ENCODE peak calls at places on chromosomes 16 and 17, in six cellular contexts. U is IMR-90, L is neuronal stem cell, Q is H1, R is mesenchymal stem cell, G is trophoblast cell. T is an unnamed sample. For H3K27me3, the result is how much of the 10 kb centered on the place peaks cover.

GRCh38 chr17:37662358-37662757 is 19.1 kb upstream of the DDX52 start:
- DNase-seq in U (no peak), L (peak), Q (no peak), R (no peak), G (no peak), T (peak)

GRCh38 chr17:27354491-27355081 is 60.7 kb downstream of the WSB1 start:
- DNase-seq in U (no peak), L (no peak), Q (no peak), R (no peak), G (peak), T (no peak)

GRCh38 chr16:10333321-10334032 is 52.4 kb upstream of the ATF7IP2 start:
- DNase-seq in U (no peak), L (no peak), Q (no peak), R (no peak), G (peak), T (no peak)

GRCh38 chr17:27532269-27533067 is 76.2 kb downstream of the KSR1 start:
- DNase-seq in U (peak), L (no peak), Q (no peak), R (peak), G (peak), T (no peak)

GRCh38 chr16:86576591-86577313 is 1.6 kb upstream of the FOXL1 start:
- DNase-seq in U (no peak), L (no peak), Q (peak), R (peak), G (no peak), T (no peak)

GRCh38 chr17:46071796-46072195 is 72.7 kb downstream of the STH start:
- DNase-seq in U (no peak), L (no peak), Q (no peak), R (no peak), G (no peak), T (no peak)

GRCh38 chr17:924711-925480 is 54.7 kb downstream of the NXN start:
- DNase-seq in U (no peak), L (no peak), Q (no peak), R (no peak), G (no peak), T (peak)

GRCh38 chr16:78092755-78093154 is 6.7 kb upstream of the WWOX start:
- DNase-seq in U (no peak), L (no peak), Q (no peak), R (no peak), G (no peak), T (no peak)

GRCh38 chr17:17837380-17837821 is 615 bp upstream of the SREBF1 start:
- DNase-seq in U (peak), L (no peak), Q (no peak), R (peak), G (peak), T (peak)

GRCh38 chr17:74240637-74241036 is 27.3 kb downstream of the TTYH2 start:
- DNase-seq in U (no peak), L (no peak), Q (no peak), R (no peak), G (no peak), T (no peak)

GRCh38 chr16:84933774-84934571 is 77.4 kb downstream of the ZDHHC7 start:
- DNase-seq in U (peak), L (no peak), Q (no peak), R (no peak), G (no peak), T (no peak)

GRCh38 chr16:15874745-15875314 is 13.6 kb downstream of the CEP20 start:
- DNase-seq in U (peak), L (peak), Q (peak), R (peak), G (peak), T (peak)

GRCh38 chr17:35486920-35487727 is 38.6 kb upstream of the SLFN13 start:
- DNase-seq in U (peak), L (no peak), Q (peak), R (peak), G (peak), T (no peak)

GRCh38 chr17:35493040-35493439 is 44.4 kb downstream of the SLFN12L start:
- DNase-seq in U (no peak), L (no peak), Q (no peak), R (no peak), G (no peak), T (no peak)

GRCh38 chr17:35491417-35491816 is 42.9 kb upstream of the SLFN13 start:
- DNase-seq in U (no peak), L (no peak), Q (no peak), R (no peak), G (no peak), T (no peak)

GRCh38 chr17:35489944-35490343 is 41.4 kb upstream of the SLFN13 start:
- DNase-seq in U (no peak), L (no peak), Q (peak), R (no peak), G (no peak), T (no peak)
- H3K27me3 ChIP-seq in U (under half), L (under half), Q (half or more), R (half or more), G (half or more), T (half or more)

GRCh38 chr16:1301562-1301961 is 7.9 kb upstream of the UBE2I start:
- DNase-seq in U (no peak), L (no peak), Q (no peak), R (no peak), G (no peak), T (no peak)
- H4K91ac ChIP-seq in U (no peak), L (no peak), Q (no peak), R (no peak), G (no peak), T (no peak)

GRCh38 chr16:23857901-23858300 is 22.1 kb downstream of the PRKCB start:
- DNase-seq in U (no peak), L (no peak), Q (no peak), R (no peak), G (no peak), T (no peak)
- H3K27me3 ChIP-seq in U (under half), L (under half), Q (under half), R (under half), G (under half), T (under half)

GRCh38 chr17:80908776-80909175 is 82.9 kb upstream of the CHMP6 start:
- DNase-seq in U (no peak), L (no peak), Q (no peak), R (no peak), G (peak), T (no peak)

GRCh38 chr17:80909635-80910034 is 82.0 kb upstream of the CHMP6 start:
- DNase-seq in U (no peak), L (no peak), Q (no peak), R (no peak), G (no peak), T (no peak)

GRCh38 chr17:80906364-80907259 is 85.0 kb upstream of the CHMP6 start:
- DNase-seq in U (no peak), L (no peak), Q (no peak), R (no peak), G (no peak), T (no peak)

GRCh38 chr17:80907281-80907680 is 84.4 kb upstream of the CHMP6 start:
- DNase-seq in U (no peak), L (no peak), Q (no peak), R (no peak), G (no peak), T (no peak)

GRCh38 chr17:80908206-80908605 is 83.4 kb upstream of the CHMP6 start:
- DNase-seq in U (no peak), L (no peak), Q (no peak), R (no peak), G (no peak), T (no peak)
- H4K91ac ChIP-seq in U (no peak), L (no peak), Q (no peak), R (no peak), G (no peak), T (no peak)

GRCh38 chr17:79743614-79744013 is 12.9 kb downstream of the ENPP7 start:
- DNase-seq in U (no peak), L (no peak), Q (no peak), R (no peak), G (no peak), T (no peak)
- H3K27me3 ChIP-seq in U (half or more), L (under half), Q (under half), R (half or more), G (under half), T (under half)

GRCh38 chr17:75909812-75910274 is 5.2 kb upstream of the MRPL38 start:
- DNase-seq in U (peak), L (no peak), Q (no peak), R (no peak), G (no peak), T (no peak)
- H4K91ac ChIP-seq in U (no peak), L (no peak), Q (no peak), R (no peak), G (peak), T (no peak)

GRCh38 chr17:61400786-61401279 is 1.2 kb downstream of the TBX2 start:
- DNase-seq in U (no peak), L (no peak), Q (no peak), R (peak), G (no peak), T (no peak)
- H3K27me3 ChIP-seq in U (under half), L (half or more), Q (half or more), R (under half), G (half or more), T (half or more)

DNA sequence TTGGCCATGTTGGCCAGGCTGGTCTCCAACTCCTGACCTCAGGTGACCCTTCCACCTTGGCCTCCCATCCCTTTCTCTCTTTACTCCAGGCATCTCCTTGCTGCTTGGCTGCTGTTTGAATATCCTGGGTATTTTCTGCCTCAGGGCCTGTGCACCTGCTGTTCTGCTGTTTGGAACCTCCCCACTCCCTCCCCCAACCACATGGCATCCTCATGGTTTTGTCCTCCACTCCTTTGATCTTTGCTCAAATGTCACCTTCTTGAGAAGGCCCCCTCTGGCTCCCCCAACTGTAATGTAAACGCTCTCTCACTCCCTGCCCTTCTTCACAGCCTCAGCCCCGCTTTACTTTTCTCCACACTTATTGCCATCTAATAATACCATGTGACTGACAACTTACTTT is 152.0 kb downstream of the GSG1L start:
- DNase-seq in U (no peak), L (no peak), Q (no peak), R (no peak), G (no peak), T (no peak)
- H4K91ac ChIP-seq in U (no peak), L (no peak), Q (no peak), R (no peak), G (no peak), T (no peak)

DNA sequence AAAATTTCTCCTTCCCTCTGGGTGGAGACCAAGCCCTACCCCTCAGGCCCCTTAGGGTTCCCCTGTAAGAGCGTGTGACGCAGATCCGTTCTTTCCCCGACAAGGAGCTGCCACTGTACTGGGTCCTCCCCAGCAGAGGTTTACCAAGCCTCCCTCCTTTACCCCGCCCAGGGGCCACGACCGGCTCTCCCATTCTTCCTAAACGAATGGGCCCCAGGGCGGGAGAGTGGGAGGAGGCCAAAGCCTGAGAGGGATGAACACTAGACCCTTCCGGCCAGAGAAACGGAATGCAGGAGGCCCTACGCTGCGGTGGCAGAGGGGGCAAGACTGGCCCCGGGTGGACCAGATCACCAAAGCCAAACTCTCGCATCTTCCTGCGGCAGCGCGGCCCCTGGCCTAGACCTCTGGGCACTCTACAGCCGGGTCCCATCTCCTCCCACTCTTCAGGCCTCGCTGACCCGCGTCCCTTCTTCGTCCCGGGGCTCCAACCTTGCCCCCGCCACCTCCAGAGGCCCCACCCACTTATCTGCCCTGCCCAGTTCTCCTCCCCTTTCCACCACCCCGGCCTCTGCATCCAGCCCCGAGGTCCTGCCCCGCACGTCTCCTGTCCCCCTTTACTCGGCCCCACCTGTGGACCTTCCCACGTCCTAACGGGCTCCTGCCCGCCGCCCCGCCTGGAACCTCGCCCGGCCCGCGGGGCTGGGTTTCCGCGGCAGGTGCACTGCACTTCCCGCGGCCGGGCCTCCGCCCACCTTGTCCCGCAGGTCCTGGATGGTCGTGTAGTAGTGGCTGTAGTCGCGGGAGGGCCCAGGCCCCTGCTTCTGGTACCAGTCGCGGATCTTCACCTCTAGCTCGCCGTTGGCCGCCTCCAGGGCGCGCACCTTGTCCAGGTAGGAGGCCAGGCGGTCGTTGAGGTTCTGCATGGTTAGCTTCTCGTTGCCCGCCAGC is 758 bp downstream of the KRT19 start:
- DNase-seq in U (no peak), L (peak), Q (peak), R (peak), G (peak), T (peak)
- H3K27me3 ChIP-seq in U (under half), L (under half), Q (under half), R (under half), G (under half), T (under half)

GRCh38 chr16:19135896-19136438 is 22.2 kb downstream of the ITPRIPL2 start:
- DNase-seq in U (peak), L (no peak), Q (no peak), R (no peak), G (peak), T (no peak)

GRCh38 chr16:19137201-19137601 is 23.4 kb downstream of the ITPRIPL2 start:
- DNase-seq in U (no peak), L (no peak), Q (no peak), R (peak), G (no peak), T (no peak)

GRCh38 chr16:19138601-19139000 is 24.8 kb downstream of the ITPRIPL2 start:
- DNase-seq in U (peak), L (no peak), Q (no peak), R (peak), G (peak), T (no peak)

GRCh38 chr16:19136549-19137196 is 22.9 kb downstream of the ITPRIPL2 start:
- DNase-seq in U (peak), L (no peak), Q (no peak), R (peak), G (peak), T (no peak)

GRCh38 chr16:19137621-19138128 is 23.9 kb downstream of the ITPRIPL2 start:
- DNase-seq in U (no peak), L (no peak), Q (no peak), R (no peak), G (no peak), T (no peak)
- H4K91ac ChIP-seq in U (no peak), L (no peak), Q (no peak), R (no peak), G (no peak), T (no peak)

T was measured in H9.